ENCODE peak calls at places on chromosomes 7 and 10, in nine cellular contexts. Z, D, B, T, F, Y, J, E and Q are unnamed samples.

GRCh38 chr7:66099551-66100407 is 14.9 kb upstream of the CRCP start:
- DNase-seq in Z (no peak), D (peak; percentile 27), B (peak; percentile 18), T (peak; percentile 88), F (peak; percentile 71), Y (peak; percentile 78), J (peak; percentile 10), E (peak; percentile 20), Q (peak; percentile 81)

GRCh38 chr7:85595639-85596268 is 408.9 kb upstream of the SEMA3D start:
- DNase-seq in Z (no peak), D (no peak), B (no peak), T (no peak), F (no peak), Y (no peak), J (no peak), E (no peak), Q (no peak)

GRCh38 chr7:25775570-25775969 is 376.4 kb upstream of the NFE2L3 start:
- DNase-seq in Z (no peak), D (no peak), B (no peak), T (no peak), F (no peak), Y (no peak), J (no peak), E (no peak), Q (no peak)

GRCh38 chr10:90227259-90227658 is 525.9 kb downstream of the KIF20B start:
- DNase-seq in Z (peak; percentile 98), D (peak; percentile 21), B (no peak), T (peak; percentile 58), F (no peak), Y (no peak), J (no peak), E (no peak), Q (no peak)

GRCh38 chr7:144391014-144391413 is 12.5 kb downstream of the NOBOX start:
- DNase-seq in Z (no peak), D (no peak), B (no peak), T (no peak), F (no peak), Y (no peak), J (no peak), E (no peak), Q (no peak)

GRCh38 chr10:90363799-90364483 is 493.9 kb downstream of the HTR7 start:
- DNase-seq in Z (no peak), D (no peak), B (no peak), T (no peak), F (no peak), Y (no peak), J (no peak), E (no peak), Q (no peak)

GRCh38 chr10:91077549-91078017 is 142.9 kb upstream of the PCGF5 start:
- DNase-seq in Z (no peak), D (no peak), B (no peak), T (no peak), F (peak; percentile 81), Y (peak; percentile 62), J (no peak), E (no peak), Q (peak; percentile 77)

GRCh38 chr7:44633254-44634186 is 27.1 kb downstream of the OGDH start:
- DNase-seq in Z (peak; percentile 69), D (peak; percentile 50), B (no peak), T (no peak), F (peak; percentile 64), Y (peak; percentile 70), J (no peak), E (peak; percentile 55), Q (no peak)

GRCh38 chr7:76514926-76515325 is 4.6 kb downstream of the UPK3B start:
- DNase-seq in Z (no peak), D (no peak), B (peak; percentile 52), T (no peak), F (peak; percentile 10), Y (peak; percentile 41), J (no peak), E (no peak), Q (peak; percentile 74)

GRCh38 chr10:94358480-94358879 is 4.3 kb downstream of the NOC3L start:
- DNase-seq in Z (peak; percentile 85), D (no peak), B (no peak), T (no peak), F (no peak), Y (no peak), J (no peak), E (no peak), Q (no peak)